ENCODE peak calls at places on chromosomes 13 and 19, in ten cellular contexts. One of them, this sample, is unnamed.

GRCh38 chr19:35556025-35556590 is 7.3 kb downstream of the ATP4A start:
- DNase-seq in CD8-positive, alpha-beta T cell: no peak
- DNase-seq in heart left ventricle: no peak
- DNase-seq in heart right ventricle: no peak
- DNase-seq in lung: no peak
- DNase-seq in endodermal cell: no peak
- DNase-seq in lower lobe of right lung: no peak
- DNase-seq in cardiac fibroblast: no peak
- DNase-seq in cardiac muscle cell: no peak
- DNase-seq in left ventricle myocardium inferior: no peak
- DNase-seq in this sample: no peak

GRCh38 chr13:46211521-46212351 is at the start of gene LRRC63:
- DNase-seq in left ventricle myocardium inferior: peak; percentile 81
- DNase-seq in lower lobe of right lung: peak; percentile 87
- DNase-seq in CD8-positive, alpha-beta T cell: peak; percentile 84
- DNase-seq in cardiac fibroblast: peak; percentile 24
- DNase-seq in heart right ventricle: peak; percentile 71
- DNase-seq in cardiac muscle cell: peak; percentile 70
- DNase-seq in heart left ventricle: peak; percentile 70
- DNase-seq in lung: peak; percentile 76
- DNase-seq in endodermal cell: peak; percentile 88
- DNase-seq in this sample: peak; percentile 41

GRCh38 chr13:114004416-114005205 is 30.7 kb upstream of the C13orf46 start:
- DNase-seq in cardiac fibroblast: peak; percentile 88
- DNase-seq in heart left ventricle: no peak
- DNase-seq in lung: no peak
- DNase-seq in heart right ventricle: no peak
- DNase-seq in cardiac muscle cell: peak; percentile 92
- DNase-seq in endodermal cell: no peak
- DNase-seq in left ventricle myocardium inferior: peak; percentile 39
- DNase-seq in lower lobe of right lung: peak; percentile 41
- DNase-seq in CD8-positive, alpha-beta T cell: no peak
- DNase-seq in this sample: peak; percentile 5

GRCh38 chr19:30083125-30083681 is 141.2 kb downstream of the URI1 start:
- DNase-seq in heart left ventricle: no peak
- DNase-seq in heart right ventricle: no peak
- DNase-seq in lung: no peak
- DNase-seq in endodermal cell: no peak
- DNase-seq in lower lobe of right lung: no peak
- DNase-seq in left ventricle myocardium inferior: no peak
- DNase-seq in CD8-positive, alpha-beta T cell: no peak
- DNase-seq in cardiac fibroblast: no peak
- DNase-seq in cardiac muscle cell: no peak
- DNase-seq in this sample: no peak

GRCh38 chr13:82747331-82747730 is 1134.9 kb downstream of the SLITRK1 start:
- DNase-seq in CD8-positive, alpha-beta T cell: no peak
- DNase-seq in endodermal cell: no peak
- DNase-seq in lower lobe of right lung: no peak
- DNase-seq in lung: no peak
- DNase-seq in heart left ventricle: no peak
- DNase-seq in left ventricle myocardium inferior: no peak
- DNase-seq in cardiac fibroblast: no peak
- DNase-seq in cardiac muscle cell: no peak
- DNase-seq in heart right ventricle: no peak
- DNase-seq in this sample: no peak

GRCh38 chr13:90055121-90055520 is 1292.4 kb upstream of the MIR17HG start:
- DNase-seq in left ventricle myocardium inferior: no peak
- DNase-seq in cardiac muscle cell: no peak
- DNase-seq in cardiac fibroblast: no peak
- DNase-seq in lower lobe of right lung: no peak
- DNase-seq in heart left ventricle: no peak
- DNase-seq in heart right ventricle: no peak
- DNase-seq in lung: no peak
- DNase-seq in endodermal cell: no peak
- DNase-seq in CD8-positive, alpha-beta T cell: no peak
- DNase-seq in this sample: no peak

GRCh38 chr19:28898279-28898678 is 314.7 kb downstream of the UQCRFS1 start:
- DNase-seq in cardiac fibroblast: no peak
- DNase-seq in CD8-positive, alpha-beta T cell: no peak
- DNase-seq in lung: no peak
- DNase-seq in lower lobe of right lung: no peak
- DNase-seq in endodermal cell: no peak
- DNase-seq in left ventricle myocardium inferior: no peak
- DNase-seq in heart right ventricle: no peak
- DNase-seq in heart left ventricle: no peak
- DNase-seq in cardiac muscle cell: no peak
- DNase-seq in this sample: no peak

GRCh38 chr13:67383358-67383757 is 153.2 kb upstream of the PCDH9 start:
- DNase-seq in lower lobe of right lung: no peak
- DNase-seq in CD8-positive, alpha-beta T cell: no peak
- DNase-seq in heart left ventricle: no peak
- DNase-seq in left ventricle myocardium inferior: no peak
- DNase-seq in heart right ventricle: no peak
- DNase-seq in cardiac fibroblast: peak; percentile 57
- DNase-seq in endodermal cell: no peak
- DNase-seq in lung: no peak
- DNase-seq in cardiac muscle cell: peak; percentile 55
- DNase-seq in this sample: no peak

GRCh38 chr13:102667911-102668310 is 26.9 kb downstream of the METTL21C start:
- DNase-seq in cardiac fibroblast: no peak
- DNase-seq in lung: no peak
- DNase-seq in endodermal cell: no peak
- DNase-seq in lower lobe of right lung: no peak
- DNase-seq in left ventricle myocardium inferior: no peak
- DNase-seq in cardiac muscle cell: no peak
- DNase-seq in CD8-positive, alpha-beta T cell: no peak
- DNase-seq in heart right ventricle: no peak
- DNase-seq in heart left ventricle: no peak
- DNase-seq in this sample: no peak

GRCh38 chr19:42281175-42282035 is 12.4 kb downstream of the CIC start:
- DNase-seq in heart right ventricle: peak; percentile 85
- DNase-seq in cardiac fibroblast: peak; percentile 70
- DNase-seq in left ventricle myocardium inferior: peak; percentile 69
- DNase-seq in lung: peak; percentile 48
- DNase-seq in endodermal cell: peak; percentile 83
- DNase-seq in cardiac muscle cell: peak; percentile 56
- DNase-seq in lower lobe of right lung: no peak
- DNase-seq in CD8-positive, alpha-beta T cell: no peak
- DNase-seq in heart left ventricle: peak; percentile 88
- DNase-seq in this sample: peak; percentile 42

GRCh38 chr19:18093439-18094161 is 4.0 kb upstream of the MAST3 start:
- DNase-seq in cardiac muscle cell: no peak
- DNase-seq in lower lobe of right lung: no peak
- DNase-seq in lung: no peak
- DNase-seq in heart left ventricle: no peak
- DNase-seq in cardiac fibroblast: no peak
- DNase-seq in heart right ventricle: no peak
- DNase-seq in left ventricle myocardium inferior: no peak
- DNase-seq in CD8-positive, alpha-beta T cell: no peak
- DNase-seq in endodermal cell: peak; percentile 77
- DNase-seq in this sample: no peak

GRCh38 chr19:49432141-49433073 is 7.2 kb downstream of the GFY start:
- DNase-seq in lung: no peak
- DNase-seq in left ventricle myocardium inferior: no peak
- DNase-seq in CD8-positive, alpha-beta T cell: no peak
- DNase-seq in endodermal cell: peak; percentile 91
- DNase-seq in lower lobe of right lung: no peak
- DNase-seq in heart right ventricle: no peak
- DNase-seq in cardiac muscle cell: no peak
- DNase-seq in heart left ventricle: no peak
- DNase-seq in cardiac fibroblast: no peak
- DNase-seq in this sample: no peak

GRCh38 chr19:49431330-49431749 is 6.2 kb downstream of the GFY start:
- DNase-seq in endodermal cell: no peak
- DNase-seq in heart right ventricle: no peak
- DNase-seq in lung: no peak
- DNase-seq in CD8-positive, alpha-beta T cell: no peak
- DNase-seq in left ventricle myocardium inferior: no peak
- DNase-seq in cardiac fibroblast: no peak
- DNase-seq in lower lobe of right lung: no peak
- DNase-seq in cardiac muscle cell: no peak
- DNase-seq in heart left ventricle: no peak
- DNase-seq in this sample: no peak

GRCh38 chr19:49428547-49429451 is 3.6 kb downstream of the GFY start:
- DNase-seq in cardiac muscle cell: no peak
- DNase-seq in cardiac fibroblast: no peak
- DNase-seq in heart left ventricle: no peak
- DNase-seq in lung: no peak
- DNase-seq in heart right ventricle: no peak
- DNase-seq in left ventricle myocardium inferior: no peak
- DNase-seq in endodermal cell: no peak
- DNase-seq in CD8-positive, alpha-beta T cell: no peak
- DNase-seq in lower lobe of right lung: no peak
- DNase-seq in this sample: no peak

GRCh38 chr19:49430678-49431329 is 5.6 kb downstream of the GFY start:
- DNase-seq in CD8-positive, alpha-beta T cell: no peak
- DNase-seq in lung: no peak
- DNase-seq in lower lobe of right lung: no peak
- DNase-seq in heart left ventricle: no peak
- DNase-seq in heart right ventricle: no peak
- DNase-seq in left ventricle myocardium inferior: no peak
- DNase-seq in endodermal cell: no peak
- DNase-seq in cardiac fibroblast: no peak
- DNase-seq in cardiac muscle cell: no peak
- DNase-seq in this sample: no peak

GRCh38 chr19:49430172-49430677 is 5.0 kb downstream of the GFY start:
- DNase-seq in cardiac fibroblast: no peak
- DNase-seq in cardiac muscle cell: no peak
- DNase-seq in heart right ventricle: no peak
- DNase-seq in endodermal cell: no peak
- DNase-seq in left ventricle myocardium inferior: no peak
- DNase-seq in lung: no peak
- DNase-seq in CD8-positive, alpha-beta T cell: no peak
- DNase-seq in lower lobe of right lung: no peak
- DNase-seq in heart left ventricle: no peak
- DNase-seq in this sample: no peak
- H3K4me3 ChIP-seq in cardiac fibroblast: no peak overlapping the region
- H3K4me3 ChIP-seq in cardiac muscle cell: no peak overlapping the region
- H3K4me3 ChIP-seq in heart right ventricle: no peak overlapping the region
- H3K4me3 ChIP-seq in endodermal cell: no peak overlapping the region
- H3K4me3 ChIP-seq in left ventricle myocardium inferior: no peak overlapping the region
- H3K4me3 ChIP-seq in lung: no peak overlapping the region
- H3K4me3 ChIP-seq in CD8-positive, alpha-beta T cell: no peak overlapping the region
- H3K4me3 ChIP-seq in lower lobe of right lung: no peak overlapping the region
- H3K4me3 ChIP-seq in heart left ventricle: no peak overlapping the region
- H3K4me3 ChIP-seq in this sample: no peak overlapping the region

GRCh38 chr19:38932425-38933179 is 1.9 kb downstream of the MRPS12 start:
- DNase-seq in lower lobe of right lung: no peak
- DNase-seq in CD8-positive, alpha-beta T cell: no peak
- DNase-seq in heart left ventricle: no peak
- DNase-seq in cardiac muscle cell: peak; percentile 61
- DNase-seq in cardiac fibroblast: peak; percentile 64
- DNase-seq in left ventricle myocardium inferior: no peak
- DNase-seq in lung: no peak
- DNase-seq in heart right ventricle: no peak
- DNase-seq in endodermal cell: peak; percentile 70
- DNase-seq in this sample: no peak
- TF ChIP-seq CTCF in lower lobe of right lung: peak; percentile 26
- TF ChIP-seq CTCF in CD8-positive, alpha-beta T cell: peak; percentile 21
- TF ChIP-seq CTCF in heart left ventricle: peak; percentile 11
- TF ChIP-seq CTCF in cardiac muscle cell: peak; percentile 41
- TF ChIP-seq CTCF in cardiac fibroblast: peak; percentile 36
- TF ChIP-seq CTCF in left ventricle myocardium inferior: peak; percentile 45
- TF ChIP-seq CTCF in lung: no peak
- TF ChIP-seq CTCF in heart right ventricle: peak; percentile 37
- TF ChIP-seq CTCF in endodermal cell: peak; percentile 58
- TF ChIP-seq CTCF in this sample: no peak

GRCh38 chr19:12782174-12782423 is 6.7 kb upstream of the HOOK2 start:
- DNase-seq in CD8-positive, alpha-beta T cell: no peak
- DNase-seq in cardiac fibroblast: no peak
- DNase-seq in lower lobe of right lung: no peak
- DNase-seq in lung: peak; percentile 61
- DNase-seq in cardiac muscle cell: no peak
- DNase-seq in heart left ventricle: no peak
- DNase-seq in heart right ventricle: no peak
- DNase-seq in left ventricle myocardium inferior: no peak
- DNase-seq in endodermal cell: peak; percentile 52
- DNase-seq in this sample: peak; percentile 79
- H3K4me3 ChIP-seq in CD8-positive, alpha-beta T cell: peak overlapping the region; percentile 32
- H3K4me3 ChIP-seq in cardiac fibroblast: peak overlapping the region; percentile 45
- H3K4me3 ChIP-seq in lower lobe of right lung: peak overlapping the region; percentile 58
- H3K4me3 ChIP-seq in lung: peak overlapping the region; percentile 40
- H3K4me3 ChIP-seq in cardiac muscle cell: peak overlapping the region; percentile 39
- H3K4me3 ChIP-seq in heart left ventricle: peak overlapping the region; percentile 51
- H3K4me3 ChIP-seq in heart right ventricle: peak overlapping the region; percentile 61
- H3K4me3 ChIP-seq in left ventricle myocardium inferior: peak overlapping the region; percentile 69
- H3K4me3 ChIP-seq in endodermal cell: peak overlapping the region; percentile 72
- H3K4me3 ChIP-seq in this sample: no peak overlapping the region

GRCh38 chr19:4018775-4019504 is 11.4 kb downstream of the PIAS4 start:
- DNase-seq in left ventricle myocardium inferior: no peak
- DNase-seq in CD8-positive, alpha-beta T cell: no peak
- DNase-seq in endodermal cell: no peak
- DNase-seq in lung: no peak
- DNase-seq in cardiac muscle cell: no peak
- DNase-seq in heart right ventricle: no peak
- DNase-seq in heart left ventricle: no peak
- DNase-seq in lower lobe of right lung: no peak
- DNase-seq in cardiac fibroblast: no peak
- DNase-seq in this sample: no peak

GRCh38 chr19:4016486-4016885 is 8.9 kb downstream of the PIAS4 start:
- DNase-seq in heart right ventricle: no peak
- DNase-seq in left ventricle myocardium inferior: no peak
- DNase-seq in cardiac muscle cell: no peak
- DNase-seq in cardiac fibroblast: no peak
- DNase-seq in lower lobe of right lung: no peak
- DNase-seq in heart left ventricle: no peak
- DNase-seq in CD8-positive, alpha-beta T cell: no peak
- DNase-seq in endodermal cell: no peak
- DNase-seq in lung: no peak
- DNase-seq in this sample: no peak

GRCh38 chr19:4019578-4019977 is 12.0 kb downstream of the PIAS4 start:
- DNase-seq in lower lobe of right lung: no peak
- DNase-seq in left ventricle myocardium inferior: no peak
- DNase-seq in endodermal cell: no peak
- DNase-seq in heart right ventricle: no peak
- DNase-seq in CD8-positive, alpha-beta T cell: no peak
- DNase-seq in lung: no peak
- DNase-seq in heart left ventricle: no peak
- DNase-seq in cardiac muscle cell: no peak
- DNase-seq in cardiac fibroblast: no peak
- DNase-seq in this sample: peak; percentile 49

GRCh38 chr19:4016903-4017638 is 9.5 kb downstream of the PIAS4 start:
- DNase-seq in endodermal cell: no peak
- DNase-seq in left ventricle myocardium inferior: no peak
- DNase-seq in heart left ventricle: no peak
- DNase-seq in cardiac muscle cell: no peak
- DNase-seq in lower lobe of right lung: no peak
- DNase-seq in heart right ventricle: no peak
- DNase-seq in lung: no peak
- DNase-seq in CD8-positive, alpha-beta T cell: no peak
- DNase-seq in cardiac fibroblast: no peak
- DNase-seq in this sample: no peak

DNA sequence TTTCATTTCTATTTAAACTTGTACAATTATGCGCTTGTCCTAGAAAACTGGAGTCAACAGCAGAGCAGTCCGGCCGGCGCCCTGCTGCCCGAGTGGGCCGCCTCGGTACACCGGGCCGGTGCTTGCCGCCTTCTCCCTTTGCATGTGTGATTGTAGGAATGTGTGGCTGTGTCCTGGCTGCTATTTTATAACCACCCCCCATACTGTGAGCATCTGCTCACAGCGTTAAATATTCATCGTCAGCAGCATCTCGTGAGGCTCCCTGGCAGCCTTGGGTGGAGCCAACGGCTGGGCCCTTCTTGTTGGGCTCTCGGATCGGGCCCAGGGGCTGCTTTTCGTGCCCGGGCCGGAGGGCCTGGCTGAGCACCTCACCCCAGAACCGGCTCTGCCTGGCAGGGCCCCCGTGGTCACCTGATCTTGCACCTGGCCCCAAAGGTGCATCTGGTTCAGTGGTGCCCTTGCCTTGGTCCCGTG is 10.6 kb downstream of the PIAS4 start:
- DNase-seq in left ventricle myocardium inferior: no peak
- DNase-seq in lower lobe of right lung: no peak
- DNase-seq in cardiac muscle cell: no peak
- DNase-seq in lung: no peak
- DNase-seq in heart right ventricle: no peak
- DNase-seq in CD8-positive, alpha-beta T cell: no peak
- DNase-seq in heart left ventricle: no peak
- DNase-seq in cardiac fibroblast: no peak
- DNase-seq in endodermal cell: no peak
- DNase-seq in this sample: no peak
- TF ChIP-seq CTCF in left ventricle myocardium inferior: no peak
- TF ChIP-seq CTCF in lower lobe of right lung: no peak
- TF ChIP-seq CTCF in cardiac muscle cell: no peak
- TF ChIP-seq CTCF in lung: no peak
- TF ChIP-seq CTCF in heart right ventricle: no peak
- TF ChIP-seq CTCF in CD8-positive, alpha-beta T cell: no peak
- TF ChIP-seq CTCF in heart left ventricle: no peak
- TF ChIP-seq CTCF in cardiac fibroblast: no peak
- TF ChIP-seq CTCF in endodermal cell: no peak
- TF ChIP-seq CTCF in this sample: no peak